ENCODE peak calls at places on chromosomes 7 and 10, in five cellular contexts. N is transverse colon; V is naive thymus-derived CD4-positive, alpha-beta T cell; Y is K562; O is body of pancreas. D is an unnamed sample.

GRCh38 chr10:78065616-78066410 is 32.1 kb downstream of the RPS24 start:
- DNase-seq in O (no peak), Y (peak; percentile 31), N (peak; percentile 88), V (no peak), D (no peak)

GRCh38 chr7:130758429-130759056 is 24.5 kb upstream of the KLF14 start:
- DNase-seq in O (no peak), N (no peak), Y (peak; percentile 63), V (peak; percentile 27), D (peak; percentile 45)

GRCh38 chr10:90930070-90930837 is 9.4 kb upstream of the ANKRD1 start:
- DNase-seq in V (no peak), Y (no peak), O (no peak), N (no peak), D (no peak)

GRCh38 chr7:1292972-1293830 is 60.5 kb downstream of the UNCX start:
- DNase-seq in O (no peak), V (no peak), Y (no peak), N (no peak), D (no peak)

GRCh38 chr7:8277394-8277982 is 15.5 kb upstream of the ICA1 start:
- DNase-seq in N (no peak), Y (no peak), V (no peak), O (peak; percentile 52), D (no peak)

GRCh38 chr7:6530626-6531491 is 20.4 kb downstream of the GRID2IP start:
- DNase-seq in V (peak; percentile 28), O (no peak), Y (peak; percentile 82), N (peak; percentile 67), D (peak; percentile 55)

GRCh38 chr7:28725911-28726310 is 232.2 kb downstream of the TRIL start:
- DNase-seq in N (no peak), Y (no peak), O (no peak), V (no peak), D (no peak)

GRCh38 chr10:91613411-91614253 is 19.2 kb downstream of the PPP1R3C start:
- DNase-seq in N (no peak), V (no peak), O (no peak), Y (no peak), D (no peak)

GRCh38 chr10:18162021-18162631 is 21.9 kb downstream of the CACNB2 start:
- DNase-seq in O (peak; percentile 44), V (no peak), N (no peak), Y (no peak), D (no peak)

GRCh38 chr7:28354601-28355062 is 57.7 kb upstream of the CREB5 start:
- DNase-seq in V (no peak), N (no peak), O (peak; percentile 77), Y (no peak), D (no peak)

GRCh38 chr10:114648368-114648767 is 9.7 kb downstream of the ABLIM1 start:
- DNase-seq in O (no peak), N (no peak), Y (no peak), V (no peak), D (no peak)

GRCh38 chr10:70162892-70163201 is 7.5 kb downstream of the SAR1A start:
- DNase-seq in O (no peak), Y (no peak), N (no peak), V (no peak), D (peak; percentile 83)

GRCh38 chr10:4061441-4061951 is 276.5 kb upstream of the KLF6 start:
- DNase-seq in N (peak; percentile 80), Y (no peak), V (peak; percentile 9), O (no peak), D (no peak)

GRCh38 chr10:71314028-71314693 is 4.9 kb upstream of the SLC29A3 start:
- DNase-seq in N (peak; percentile 61), Y (peak; percentile 91), V (peak; percentile 18), O (peak; percentile 50), D (peak; percentile 46)

GRCh38 chr10:131246089-131246488 is 65.4 kb downstream of the TCERG1L start:
- DNase-seq in N (no peak), O (no peak), Y (no peak), V (no peak), D (no peak)
- H3K4me1 ChIP-seq in N (no peaks in the 10 kb centered on the region), O (no peaks in the 10 kb centered on the region), Y (no peaks in the 10 kb centered on the region), V (no peaks in the 10 kb centered on the region), D (no peaks in the 10 kb centered on the region)

DNA sequence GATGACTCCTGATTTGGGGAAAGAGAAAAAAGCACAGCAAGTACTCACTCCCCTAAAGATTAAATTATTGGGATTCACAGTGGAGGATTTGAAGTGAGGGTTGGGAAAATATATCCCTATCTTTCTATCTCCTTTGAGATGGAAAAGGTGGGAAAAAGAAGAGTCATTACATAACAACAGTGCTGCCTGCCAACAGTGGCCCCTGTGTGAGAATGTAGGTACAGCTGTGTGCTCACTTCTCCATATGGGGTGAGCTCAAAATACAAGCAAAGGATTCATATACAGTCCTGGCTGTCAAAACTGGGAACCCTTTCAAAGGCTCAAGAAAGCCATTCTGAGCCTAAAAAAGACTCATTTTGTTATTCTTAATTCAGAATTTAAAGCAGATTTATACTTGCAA is 458.5 kb downstream of the GPAM start:
- DNase-seq in Y (no peak), V (no peak), N (no peak), O (no peak), D (no peak)
- H3K27ac ChIP-seq in Y (no peak overlapping the region), V (no peak overlapping the region), N (no peak overlapping the region), O (no peak overlapping the region), D (no peak overlapping the region)

DNA sequence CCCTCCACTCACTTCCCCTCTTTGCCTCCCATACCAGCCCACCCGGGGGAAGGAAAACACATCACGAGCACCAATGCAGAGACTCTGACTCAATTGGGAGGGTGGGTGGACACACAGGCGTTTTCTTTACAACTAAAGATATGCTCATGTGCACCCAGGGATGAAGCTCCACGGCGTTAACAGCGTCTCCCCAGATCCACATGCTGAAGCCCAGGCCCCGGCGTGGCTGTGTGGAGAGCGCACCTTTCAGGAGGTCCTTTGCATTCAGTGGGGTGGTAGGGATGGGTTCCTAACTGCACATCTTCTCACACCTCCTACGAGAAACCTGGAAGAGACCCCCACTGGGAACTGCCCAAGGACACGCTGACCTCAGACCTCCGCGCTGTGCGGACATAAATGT is 254.1 kb downstream of the ZMYND11 start:
- DNase-seq in V (no peak), Y (no peak), O (no peak), N (no peak), D (no peak)
- H3K36me3 ChIP-seq in V (no peaks in the 10 kb centered on the region), Y (no peaks in the 10 kb centered on the region), O (no peaks in the 10 kb centered on the region), N (peaks cover 7% of the 10 kb centered on the region), D (peaks cover 3% of the 10 kb centered on the region)

GRCh38 chr10:122852261-122852660 is 6.6 kb upstream of the CUZD1 start:
- DNase-seq in N (no peak), Y (no peak), V (no peak), O (no peak), D (no peak)

GRCh38 chr10:122849900-122850605 is 4.4 kb upstream of the CUZD1 start:
- DNase-seq in Y (no peak), N (no peak), V (no peak), O (peak; percentile 37), D (no peak)

GRCh38 chr10:122853665-122854313 is 8.1 kb upstream of the CUZD1 start:
- DNase-seq in Y (no peak), V (no peak), N (no peak), O (no peak), D (no peak)

GRCh38 chr10:122849090-122849489 is 3.4 kb upstream of the CUZD1 start:
- DNase-seq in O (no peak), V (no peak), N (no peak), Y (no peak), D (no peak)

GRCh38 chr10:122850705-122851640 is 5.3 kb upstream of the CUZD1 start:
- DNase-seq in Y (no peak), V (no peak), O (peak; percentile 85), N (no peak), D (no peak)
- H3K4me1 ChIP-seq in Y (no peaks in the 10 kb centered on the region), V (no peaks in the 10 kb centered on the region), O (peaks cover 66% of the 10 kb centered on the region), N (no peaks in the 10 kb centered on the region), D (peaks cover 4% of the 10 kb centered on the region)

DNA sequence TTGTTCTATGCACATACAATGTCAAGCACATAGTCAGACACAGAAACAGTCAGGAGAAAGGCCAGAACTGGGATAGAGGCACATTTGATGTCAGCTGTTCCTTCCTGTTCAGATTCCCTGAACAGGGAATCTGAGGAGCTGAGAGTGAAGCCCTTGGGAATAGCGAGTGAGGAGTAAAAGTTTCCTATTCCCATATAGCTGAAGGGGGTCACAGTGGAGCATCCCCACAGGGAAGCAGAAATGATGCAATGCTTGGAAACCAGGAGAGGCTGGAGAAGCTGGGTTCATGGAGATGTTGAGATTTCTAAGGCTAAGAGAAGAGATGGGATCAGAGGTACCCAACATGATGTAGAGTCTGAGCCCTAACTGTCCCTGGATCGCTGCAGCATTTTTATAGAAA is 11.3 kb upstream of the PRXL2A start:
- DNase-seq in O (no peak), V (no peak), N (no peak), Y (peak; percentile 4), D (no peak)
- H3K27ac ChIP-seq in O (no peak overlapping the region), V (no peak overlapping the region), N (no peak overlapping the region), Y (no peak overlapping the region), D (no peak overlapping the region)

GRCh38 chr7:151141281-151141854 is 26.1 kb downstream of the GBX1 start:
- DNase-seq in Y (no peak), O (no peak), N (peak; percentile 1), V (no peak), D (no peak)

GRCh38 chr7:151141855-151142685 is 25.4 kb downstream of the GBX1 start:
- DNase-seq in Y (no peak), N (peak; percentile 4), V (no peak), O (no peak), D (no peak)

GRCh38 chr7:151139791-151140190 is 27.7 kb downstream of the GBX1 start:
- DNase-seq in V (no peak), Y (no peak), O (no peak), N (peak; percentile 1), D (no peak)

GRCh38 chr7:151139071-151139521 is 28.4 kb downstream of the GBX1 start:
- DNase-seq in O (no peak), Y (no peak), N (peak; percentile 1), V (no peak), D (no peak)

DNA sequence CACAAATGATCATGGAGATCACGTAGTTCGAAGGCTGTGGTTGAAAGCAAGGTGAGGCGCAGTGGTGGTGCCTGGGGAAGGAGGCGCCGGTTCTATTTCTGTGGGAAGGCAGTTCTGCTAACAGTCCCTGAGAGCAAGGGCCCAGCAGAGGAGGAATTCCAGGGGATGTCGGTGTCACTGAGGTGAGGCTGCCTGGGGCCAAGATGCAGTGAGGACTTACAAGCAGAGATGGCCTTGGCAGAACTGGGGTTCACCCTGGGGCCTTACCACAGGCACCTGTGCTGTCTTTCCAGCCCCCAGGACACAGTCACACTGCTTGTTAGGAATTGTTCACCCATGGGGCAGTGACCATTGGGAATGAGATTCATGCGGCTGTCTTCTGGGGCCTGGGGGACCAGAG is 26.7 kb downstream of the GBX1 start:
- DNase-seq in N (peak; percentile 4), V (no peak), O (no peak), Y (no peak), D (no peak)
- H3K36me3 ChIP-seq in N (peaks cover 17% of the 10 kb centered on the region), V (no peaks in the 10 kb centered on the region), O (peaks cover 12% of the 10 kb centered on the region), Y (peaks cover 85% of the 10 kb centered on the region), D (no peaks in the 10 kb centered on the region)

GRCh38 chr10:22321831-22322662 is 1.1 kb downstream of the BMI1 start:
- DNase-seq in N (no peak), Y (peak; percentile 69), O (peak; percentile 26), V (no peak), D (peak; percentile 29)
- H3K4me1 ChIP-seq in N (peaks cover 15% of the 10 kb centered on the region), Y (peaks cover 23% of the 10 kb centered on the region), O (peaks cover 59% of the 10 kb centered on the region), V (peaks cover 40% of the 10 kb centered on the region), D (peaks cover 41% of the 10 kb centered on the region)

D was measured in CD4-positive, CD25-positive, alpha-beta regulatory T cell.